ENCODE peak calls at places on chromosome 9, in five cellular contexts. T is K562, G is GM12878, E is HepG2, L is H1. Q is an unnamed sample.

GRCh38 chr9:114314881-114315722 is 7.8 kb upstream of the ORM1 start:
- DNase-seq in L (peak), G (no peak), E (no peak), T (no peak), Q (no peak)

GRCh38 chr9:136093331-136093986 is 1.6 kb downstream of the NACC2 start:
- DNase-seq in E (no peak), L (no peak), T (peak), G (no peak), Q (no peak)

GRCh38 chr9:98903938-98904560 is 39.7 kb upstream of the COL15A1 start:
- DNase-seq in G (no peak), T (no peak), E (no peak), L (peak), Q (no peak)

GRCh38 chr9:4491621-4491975 is 1.3 kb downstream of the SLC1A1 start:
- DNase-seq in L (peak), E (no peak), G (no peak), T (no peak), Q (no peak)

GRCh38 chr9:88312517-88313103 is 75.6 kb upstream of the SPIN1 start:
- DNase-seq in E (no peak), T (no peak), G (no peak), L (no peak), Q (no peak)

GRCh38 chr9:136095495-136096058 is 488 bp upstream of the NACC2 start:
- DNase-seq in E (no peak), G (no peak), T (peak), L (no peak), Q (no peak)

GRCh38 chr9:136560586-136560985 is 14.7 kb upstream of the NOTCH1 start:
- DNase-seq in L (no peak), G (no peak), T (no peak), E (no peak), Q (no peak)

GRCh38 chr9:76624381-76625048 is 139.7 kb upstream of the PCA3 start:
- DNase-seq in E (no peak), G (peak), T (no peak), L (no peak), Q (no peak)

GRCh38 chr9:117541192-117541591 is 126.3 kb upstream of the ASTN2 start:
- DNase-seq in G (no peak), E (no peak), T (no peak), L (no peak), Q (no peak)

GRCh38 chr9:2621678-2622360 is at the start of gene VLDLR:
- DNase-seq in E (no peak), T (peak), G (no peak), L (peak), Q (no peak)

GRCh38 chr9:108994695-108995094 is 18.6 kb downstream of the CTNNAL1 start:
- DNase-seq in E (no peak), T (no peak), G (no peak), L (no peak), Q (no peak)

GRCh38 chr9:110255064-110255416 is 1.3 kb downstream of the TXN start:
- DNase-seq in G (no peak), L (no peak), E (no peak), T (no peak), Q (no peak)

GRCh38 chr9:38106488-38106887 is 37.5 kb upstream of the SHB start:
- DNase-seq in T (no peak), E (no peak), L (no peak), G (no peak), Q (no peak)

GRCh38 chr9:38107405-38107804 is 38.4 kb upstream of the SHB start:
- DNase-seq in T (no peak), G (no peak), L (no peak), E (no peak), Q (no peak)

GRCh38 chr9:38109601-38110000 is 40.6 kb upstream of the SHB start:
- DNase-seq in G (no peak), L (no peak), E (no peak), T (no peak), Q (no peak)

GRCh38 chr9:38108326-38108725 is 39.3 kb upstream of the SHB start:
- DNase-seq in E (no peak), G (no peak), L (no peak), T (no peak), Q (no peak)

GRCh38 chr9:38107811-38108304 is 38.8 kb upstream of the SHB start:
- DNase-seq in E (no peak), T (peak), G (no peak), L (no peak), Q (no peak)
- TF ChIP-seq MAX in E (no peak), T (no peak), G (no peak), L (no peak), Q (no peak)

GRCh38 chr9:97502222-97502983 is 937 bp downstream of the TMOD1 start:
- DNase-seq in T (peak), E (no peak), G (no peak), L (peak), Q (no peak)
- TF ChIP-seq SRF in T (no peak), E (no peak), G (no peak), L (no peak), Q (no peak)

DNA sequence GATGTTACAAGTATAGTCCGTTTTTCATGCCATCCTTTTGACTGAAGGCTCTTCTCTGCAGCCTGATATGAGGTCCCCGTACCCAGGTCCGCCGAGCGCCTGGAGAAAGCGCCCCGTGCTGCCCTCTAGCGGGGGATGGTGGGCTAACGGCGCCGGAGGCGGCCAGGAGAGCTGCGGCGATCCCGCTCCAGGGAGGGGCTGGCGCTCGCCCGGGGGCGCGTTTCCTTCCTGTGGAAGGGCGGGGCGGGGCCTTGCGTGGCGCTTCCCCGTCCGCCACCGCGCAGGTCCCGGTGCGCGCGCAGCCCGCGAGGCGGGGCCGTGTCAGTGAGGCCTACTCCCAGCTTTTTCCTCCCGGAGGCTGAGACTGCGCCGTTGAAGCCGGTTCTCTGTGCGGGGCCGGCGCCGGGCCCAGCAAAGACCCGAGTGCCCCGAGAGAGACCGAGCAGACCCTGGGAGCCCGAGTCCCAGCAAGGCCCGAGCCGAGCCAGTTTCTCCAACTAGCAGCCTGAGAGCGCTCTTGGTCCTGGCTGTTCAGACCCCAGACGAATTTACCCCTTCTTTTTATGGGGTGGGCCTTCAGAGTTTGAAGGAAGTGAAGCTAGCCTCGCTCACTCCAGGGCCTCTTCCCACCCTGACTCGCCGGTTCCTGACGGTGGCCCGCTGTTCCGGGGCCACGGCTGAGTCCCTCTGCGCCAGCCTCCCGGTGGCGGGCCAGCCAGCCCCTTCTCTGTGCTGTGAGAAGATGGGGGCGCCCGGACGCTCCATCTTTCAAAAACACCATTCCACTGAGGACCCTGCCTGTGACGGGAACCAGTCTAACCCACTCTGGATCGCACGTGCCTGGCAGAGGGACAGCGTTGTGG is 9.7 kb upstream of the PHF2 start:
- DNase-seq in L (peak), T (peak), G (peak), E (peak), Q (peak)
- TF ChIP-seq CTCF in L (peak), T (peak), G (peak), E (peak), Q (peak)

DNA sequence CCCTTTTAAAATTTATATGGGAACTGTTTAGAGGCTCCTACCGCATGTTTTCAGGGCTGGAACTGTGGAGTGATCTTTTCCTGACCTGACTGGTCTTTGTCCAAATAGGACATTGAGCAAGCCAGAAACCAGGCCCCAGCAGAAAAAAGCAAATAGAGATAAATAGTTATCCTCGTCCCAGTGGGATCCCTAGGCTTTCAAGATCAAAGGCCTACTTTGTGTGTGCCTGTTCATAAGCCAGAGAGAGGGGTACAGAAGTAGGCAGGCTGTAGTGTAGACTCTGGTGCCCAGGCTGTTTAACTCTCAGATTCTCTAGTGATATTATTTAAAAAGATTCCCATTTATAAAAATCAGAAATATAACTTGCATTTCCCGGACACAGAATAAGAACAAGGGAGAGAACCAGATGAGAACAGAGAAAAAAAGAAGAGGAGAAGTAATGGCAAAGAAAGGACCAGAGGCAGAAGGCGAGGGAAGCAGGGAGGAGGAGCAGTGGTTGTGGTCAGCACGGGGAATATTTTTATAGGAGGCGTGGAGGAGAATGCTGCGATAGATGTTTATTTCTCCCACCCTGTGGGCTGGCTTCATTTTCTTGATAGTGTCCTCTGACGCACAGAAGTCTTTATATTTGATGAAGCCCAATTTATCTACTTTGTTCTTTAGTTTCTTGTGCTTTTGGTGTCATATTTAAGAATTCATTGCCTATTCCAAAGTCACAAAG is 101.2 kb downstream of the AOPEP start:
- DNase-seq in L (peak), G (no peak), E (peak), T (no peak), Q (no peak)
- TF ChIP-seq MAX in L (no peak), G (no peak), E (peak), T (no peak), Q (no peak)

Q was measured in HCT116.